ENCODE peak calls at places on chromosome 4, in six cellular contexts. One of them, this sample, is unnamed.

GRCh38 chr4:154738426-154738825 is 5.4 kb upstream of the LRAT start:
- DNase-seq in DND-41: no peak
- DNase-seq in astrocyte of the cerebellum: no peak
- DNase-seq in heart left ventricle: no peak
- DNase-seq in heart right ventricle: no peak
- DNase-seq in neuronal stem cell: no peak
- DNase-seq in this sample: no peak

GRCh38 chr4:47278631-47279030 is 184.9 kb downstream of the COMMD8 start:
- DNase-seq in neuronal stem cell: no peak
- DNase-seq in heart left ventricle: no peak
- DNase-seq in heart right ventricle: no peak
- DNase-seq in DND-41: no peak
- DNase-seq in astrocyte of the cerebellum: no peak
- DNase-seq in this sample: no peak

GRCh38 chr4:38804654-38805295 is at the start of gene TLR1:
- DNase-seq in astrocyte of the cerebellum: peak; percentile 60
- DNase-seq in heart right ventricle: no peak
- DNase-seq in DND-41: no peak
- DNase-seq in heart left ventricle: no peak
- DNase-seq in neuronal stem cell: no peak
- DNase-seq in this sample: peak; percentile 65

GRCh38 chr4:147550626-147551250 is 66.5 kb upstream of the TMEM184C start:
- DNase-seq in astrocyte of the cerebellum: peak; percentile 34
- DNase-seq in heart left ventricle: peak; percentile 33
- DNase-seq in heart right ventricle: no peak
- DNase-seq in neuronal stem cell: no peak
- DNase-seq in DND-41: no peak
- DNase-seq in this sample: peak; percentile 3

GRCh38 chr4:80265571-80266266 is 745 bp upstream of the FGF5 start:
- DNase-seq in neuronal stem cell: no peak
- DNase-seq in DND-41: no peak
- DNase-seq in astrocyte of the cerebellum: peak; percentile 62
- DNase-seq in heart left ventricle: no peak
- DNase-seq in heart right ventricle: no peak
- DNase-seq in this sample: no peak

GRCh38 chr4:173293663-173294062 is 40.5 kb downstream of the HMGB2 start:
- DNase-seq in neuronal stem cell: no peak
- DNase-seq in astrocyte of the cerebellum: no peak
- DNase-seq in heart right ventricle: no peak
- DNase-seq in heart left ventricle: no peak
- DNase-seq in DND-41: no peak
- DNase-seq in this sample: no peak

GRCh38 chr4:56301181-56302076 is 85.9 kb downstream of the AASDH start:
- DNase-seq in heart right ventricle: peak; percentile 59
- DNase-seq in heart left ventricle: peak; percentile 46
- DNase-seq in neuronal stem cell: peak; percentile 65
- DNase-seq in astrocyte of the cerebellum: peak; percentile 89
- DNase-seq in DND-41: peak; percentile 78
- DNase-seq in this sample: peak; percentile 9

GRCh38 chr4:109276482-109277095 is 25.9 kb downstream of the COL25A1 start:
- DNase-seq in neuronal stem cell: no peak
- DNase-seq in heart left ventricle: no peak
- DNase-seq in DND-41: no peak
- DNase-seq in heart right ventricle: no peak
- DNase-seq in astrocyte of the cerebellum: no peak
- DNase-seq in this sample: no peak

GRCh38 chr4:88007304-88008132 is at the start of gene PKD2:
- DNase-seq in heart left ventricle: peak; percentile 90
- DNase-seq in astrocyte of the cerebellum: no peak
- DNase-seq in DND-41: peak; percentile 84
- DNase-seq in heart right ventricle: peak; percentile 91
- DNase-seq in neuronal stem cell: peak; percentile 76
- DNase-seq in this sample: peak; percentile 49

GRCh38 chr4:128854433-128854832 is 44.9 kb downstream of the JADE1 start:
- DNase-seq in astrocyte of the cerebellum: no peak
- DNase-seq in heart right ventricle: no peak
- DNase-seq in heart left ventricle: no peak
- DNase-seq in neuronal stem cell: no peak
- DNase-seq in DND-41: peak; percentile 49
- DNase-seq in this sample: no peak

GRCh38 chr4:156128616-156129015 is 174.9 kb upstream of the CTSO start:
- DNase-seq in heart right ventricle: no peak
- DNase-seq in neuronal stem cell: no peak
- DNase-seq in astrocyte of the cerebellum: no peak
- DNase-seq in heart left ventricle: no peak
- DNase-seq in DND-41: no peak
- DNase-seq in this sample: no peak

GRCh38 chr4:161273607-161274006 is 890.2 kb downstream of the FSTL5 start:
- DNase-seq in neuronal stem cell: no peak
- DNase-seq in astrocyte of the cerebellum: no peak
- DNase-seq in heart left ventricle: no peak
- DNase-seq in heart right ventricle: no peak
- DNase-seq in DND-41: no peak
- DNase-seq in this sample: no peak

GRCh38 chr4:145626623-145626982 is 7.4 kb downstream of the MMAA start:
- DNase-seq in neuronal stem cell: no peak
- DNase-seq in heart left ventricle: no peak
- DNase-seq in astrocyte of the cerebellum: no peak
- DNase-seq in DND-41: no peak
- DNase-seq in heart right ventricle: no peak
- DNase-seq in this sample: no peak

GRCh38 chr4:189129044-189129443 is 811.6 kb upstream of the FRG1 start:
- DNase-seq in heart left ventricle: no peak
- DNase-seq in astrocyte of the cerebellum: no peak
- DNase-seq in DND-41: no peak
- DNase-seq in heart right ventricle: no peak
- DNase-seq in neuronal stem cell: no peak
- DNase-seq in this sample: no peak

GRCh38 chr4:157885785-157886184 is 287.0 kb downstream of the GASK1B start:
- DNase-seq in heart right ventricle: no peak
- DNase-seq in DND-41: no peak
- DNase-seq in neuronal stem cell: no peak
- DNase-seq in astrocyte of the cerebellum: no peak
- DNase-seq in heart left ventricle: no peak
- DNase-seq in this sample: no peak

GRCh38 chr4:65007841-65008439 is 598.7 kb upstream of the TECRL start:
- DNase-seq in astrocyte of the cerebellum: peak; percentile 66
- DNase-seq in heart left ventricle: no peak
- DNase-seq in heart right ventricle: no peak
- DNase-seq in DND-41: peak; percentile 44
- DNase-seq in neuronal stem cell: peak; percentile 24
- DNase-seq in this sample: peak; percentile 16

GRCh38 chr4:40038972-40039371 is 17.7 kb upstream of the N4BP2 start:
- DNase-seq in astrocyte of the cerebellum: no peak
- DNase-seq in heart left ventricle: no peak
- DNase-seq in neuronal stem cell: no peak
- DNase-seq in DND-41: no peak
- DNase-seq in heart right ventricle: no peak
- DNase-seq in this sample: no peak

GRCh38 chr4:39319678-39320077 is 46.5 kb downstream of the RFC1 start:
- DNase-seq in heart right ventricle: no peak
- DNase-seq in DND-41: no peak
- DNase-seq in astrocyte of the cerebellum: peak; percentile 35
- DNase-seq in heart left ventricle: no peak
- DNase-seq in neuronal stem cell: no peak
- DNase-seq in this sample: no peak

GRCh38 chr4:132956951-132957350 is 192.1 kb upstream of the PCDH10 start:
- DNase-seq in DND-41: no peak
- DNase-seq in heart left ventricle: no peak
- DNase-seq in astrocyte of the cerebellum: no peak
- DNase-seq in heart right ventricle: no peak
- DNase-seq in neuronal stem cell: no peak
- DNase-seq in this sample: no peak

GRCh38 chr4:7003176-7003878 is 39.8 kb upstream of the TADA2B start:
- DNase-seq in astrocyte of the cerebellum: no peak
- DNase-seq in DND-41: no peak
- DNase-seq in heart right ventricle: no peak
- DNase-seq in heart left ventricle: no peak
- DNase-seq in neuronal stem cell: no peak
- DNase-seq in this sample: no peak

GRCh38 chr4:6408263-6408662 is 64.2 kb downstream of the PPP2R2C start:
- DNase-seq in neuronal stem cell: no peak
- DNase-seq in DND-41: peak; percentile 13
- DNase-seq in astrocyte of the cerebellum: no peak
- DNase-seq in heart right ventricle: no peak
- DNase-seq in heart left ventricle: peak; percentile 3
- DNase-seq in this sample: no peak

GRCh38 chr4:140243345-140243753 is 89.4 kb upstream of the MAML3 start:
- DNase-seq in heart left ventricle: no peak
- DNase-seq in astrocyte of the cerebellum: no peak
- DNase-seq in heart right ventricle: no peak
- DNase-seq in neuronal stem cell: no peak
- DNase-seq in DND-41: peak; percentile 47
- DNase-seq in this sample: no peak

GRCh38 chr4:142378179-142378578 is 467.9 kb downstream of the INPP4B start:
- DNase-seq in astrocyte of the cerebellum: no peak
- DNase-seq in neuronal stem cell: no peak
- DNase-seq in DND-41: no peak
- DNase-seq in heart right ventricle: no peak
- DNase-seq in heart left ventricle: no peak
- DNase-seq in this sample: no peak

GRCh38 chr4:5371415-5372190 is 320.3 kb downstream of the STK32B start:
- DNase-seq in heart left ventricle: no peak
- DNase-seq in astrocyte of the cerebellum: no peak
- DNase-seq in DND-41: no peak
- DNase-seq in heart right ventricle: no peak
- DNase-seq in neuronal stem cell: no peak
- DNase-seq in this sample: no peak

GRCh38 chr4:76692761-76693160 is 205.2 kb downstream of the SOWAHB start:
- DNase-seq in neuronal stem cell: no peak
- DNase-seq in heart right ventricle: no peak
- DNase-seq in heart left ventricle: no peak
- DNase-seq in astrocyte of the cerebellum: no peak
- DNase-seq in DND-41: no peak
- DNase-seq in this sample: no peak

GRCh38 chr4:163679189-163679588 is 184.7 kb downstream of the TMA16 start:
- DNase-seq in neuronal stem cell: no peak
- DNase-seq in heart right ventricle: no peak
- DNase-seq in astrocyte of the cerebellum: no peak
- DNase-seq in DND-41: no peak
- DNase-seq in heart left ventricle: no peak
- DNase-seq in this sample: no peak

GRCh38 chr4:175070444-175070843 is 152.3 kb downstream of the ADAM29 start:
- DNase-seq in heart left ventricle: no peak
- DNase-seq in DND-41: no peak
- DNase-seq in heart right ventricle: no peak
- DNase-seq in neuronal stem cell: no peak
- DNase-seq in astrocyte of the cerebellum: no peak
- DNase-seq in this sample: no peak

GRCh38 chr4:100430441-100430840 is 87.4 kb downstream of the EMCN start:
- DNase-seq in DND-41: peak; percentile 47
- DNase-seq in neuronal stem cell: no peak
- DNase-seq in heart right ventricle: no peak
- DNase-seq in astrocyte of the cerebellum: no peak
- DNase-seq in heart left ventricle: no peak
- DNase-seq in this sample: no peak
- H3K4me3 ChIP-seq in DND-41: no peak overlapping the region
- H3K4me3 ChIP-seq in neuronal stem cell: no peak overlapping the region
- H3K4me3 ChIP-seq in heart right ventricle: no peak overlapping the region
- H3K4me3 ChIP-seq in astrocyte of the cerebellum: no peak overlapping the region
- H3K4me3 ChIP-seq in heart left ventricle: no peak overlapping the region
- H3K4me3 ChIP-seq in this sample: no peak overlapping the region

DNA sequence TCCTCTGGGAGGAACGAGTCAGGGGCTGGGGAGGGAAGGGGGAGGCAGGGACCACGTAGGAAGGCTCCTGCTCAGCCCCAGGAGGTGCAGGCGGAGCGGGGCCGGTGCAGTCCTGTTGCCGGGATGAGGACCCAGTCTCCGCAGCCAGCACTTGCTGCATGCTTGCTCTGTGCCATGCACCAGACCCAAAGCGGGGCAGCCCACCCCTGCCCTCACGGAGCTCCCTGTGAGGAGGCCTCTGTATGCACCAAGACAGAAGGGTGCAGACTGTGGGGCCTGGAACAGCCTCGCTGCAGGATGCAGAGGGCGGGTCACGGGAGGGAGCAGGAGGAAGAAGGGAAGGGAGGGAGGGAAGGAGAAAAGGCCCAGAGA is 61.9 kb downstream of the ABLIM2 start:
- DNase-seq in heart left ventricle: no peak
- DNase-seq in DND-41: no peak
- DNase-seq in heart right ventricle: no peak
- DNase-seq in astrocyte of the cerebellum: no peak
- DNase-seq in neuronal stem cell: no peak
- DNase-seq in this sample: no peak
- H3K4me3 ChIP-seq in heart left ventricle: no peak overlapping the region
- H3K4me3 ChIP-seq in DND-41: no peak overlapping the region
- H3K4me3 ChIP-seq in heart right ventricle: no peak overlapping the region
- H3K4me3 ChIP-seq in astrocyte of the cerebellum: no peak overlapping the region
- H3K4me3 ChIP-seq in neuronal stem cell: no peak overlapping the region
- H3K4me3 ChIP-seq in this sample: no peak overlapping the region

GRCh38 chr4:120839624-120839973 is 82.9 kb downstream of the PRDM5 start:
- DNase-seq in heart left ventricle: no peak
- DNase-seq in DND-41: no peak
- DNase-seq in neuronal stem cell: no peak
- DNase-seq in astrocyte of the cerebellum: no peak
- DNase-seq in heart right ventricle: no peak
- DNase-seq in this sample: no peak
- H3K4me3 ChIP-seq in heart left ventricle: no peak overlapping the region
- H3K4me3 ChIP-seq in DND-41: no peak overlapping the region
- H3K4me3 ChIP-seq in neuronal stem cell: no peak overlapping the region
- H3K4me3 ChIP-seq in astrocyte of the cerebellum: no peak overlapping the region
- H3K4me3 ChIP-seq in heart right ventricle: no peak overlapping the region
- H3K4me3 ChIP-seq in this sample: no peak overlapping the region

GRCh38 chr4:41865306-41865980 is 69.8 kb upstream of the TMEM33 start:
- DNase-seq in heart left ventricle: no peak
- DNase-seq in neuronal stem cell: no peak
- DNase-seq in astrocyte of the cerebellum: no peak
- DNase-seq in DND-41: no peak
- DNase-seq in heart right ventricle: no peak
- DNase-seq in this sample: no peak

GRCh38 chr4:41865981-41866798 is 69.0 kb upstream of the TMEM33 start:
- DNase-seq in heart right ventricle: no peak
- DNase-seq in DND-41: no peak
- DNase-seq in astrocyte of the cerebellum: no peak
- DNase-seq in heart left ventricle: no peak
- DNase-seq in neuronal stem cell: no peak
- DNase-seq in this sample: no peak

DNA sequence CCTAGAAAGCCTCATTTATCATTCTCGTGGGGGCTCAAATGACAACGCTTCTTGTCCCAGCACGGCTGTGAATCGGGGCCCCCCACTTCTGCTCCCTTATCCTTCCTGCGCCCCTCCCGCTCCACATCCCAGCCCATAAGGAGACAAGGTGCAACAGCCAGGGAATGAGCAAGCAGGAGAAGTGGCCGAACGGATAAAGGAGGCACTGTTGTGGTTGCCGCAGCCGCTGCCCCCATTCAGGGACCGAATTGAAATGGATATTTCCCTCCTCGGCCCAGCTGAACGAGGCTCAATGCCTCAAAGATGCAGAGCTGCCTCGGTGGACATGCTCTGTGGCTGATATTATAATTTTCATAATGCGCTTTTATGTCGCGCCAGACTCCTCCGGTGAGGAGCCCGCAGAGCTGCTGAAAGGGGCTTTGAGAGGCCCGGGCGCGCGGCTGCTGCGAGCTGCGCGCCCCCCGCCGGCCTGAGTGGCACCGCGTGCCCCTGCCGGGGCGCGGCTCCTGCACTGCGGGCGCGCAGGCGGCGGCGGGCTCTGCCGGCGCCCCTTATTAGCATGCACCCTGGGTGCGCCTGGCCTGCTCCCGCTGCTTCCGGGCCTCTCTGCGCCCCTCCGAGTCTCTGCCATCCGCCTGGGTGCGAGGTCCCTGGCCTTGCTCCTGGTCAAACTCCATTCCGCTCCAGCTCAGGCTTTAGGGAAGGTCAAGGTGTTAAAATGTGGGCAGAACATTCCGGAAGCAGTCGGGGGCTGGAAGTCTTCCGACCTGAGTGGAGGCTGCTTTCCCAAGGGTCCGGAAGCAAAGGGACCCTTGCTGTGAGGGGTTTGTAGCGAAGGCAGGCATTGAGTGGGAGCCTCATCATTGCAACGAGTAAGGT is 68.2 kb upstream of the TMEM33 start:
- DNase-seq in heart left ventricle: no peak
- DNase-seq in heart right ventricle: no peak
- DNase-seq in astrocyte of the cerebellum: no peak
- DNase-seq in neuronal stem cell: no peak
- DNase-seq in DND-41: no peak
- DNase-seq in this sample: no peak
- H3K4me3 ChIP-seq in heart left ventricle: no peak overlapping the region
- H3K4me3 ChIP-seq in heart right ventricle: no peak overlapping the region
- H3K4me3 ChIP-seq in astrocyte of the cerebellum: no peak overlapping the region
- H3K4me3 ChIP-seq in neuronal stem cell: no peak overlapping the region
- H3K4me3 ChIP-seq in DND-41: no peak overlapping the region
- H3K4me3 ChIP-seq in this sample: no peak overlapping the region

This sample was measured in CD4-positive, CD25-positive, alpha-beta regulatory T cell.